ENCODE peak calls at places on chromosomes 4 and X, in eight cellular contexts. E, J, A, N, L, X, Q and O are unnamed samples.

GRCh38 chr4:87511500-87511899 is 17.7 kb downstream of the SPARCL1 start:
- DNase-seq in N (no peak), X (no peak), L (no peak), Q (no peak), A (no peak), J (no peak), E (no peak), O (no peak)

GRCh38 chr4:20395160-20395773 is 143.6 kb downstream of the SLIT2 start:
- DNase-seq in N (no peak), J (no peak), L (no peak), Q (no peak), E (peak; percentile 36), X (peak; percentile 15), A (no peak), O (no peak)

GRCh38 chr4:17597517-17597916 is 16.9 kb upstream of the MED28 start:
- DNase-seq in A (no peak), Q (no peak), J (no peak), N (no peak), X (peak; percentile 6), E (peak; percentile 34), L (no peak), O (no peak)

GRCh38 chr4:77650787-77651186 is 45.2 kb downstream of the CXCL13 start:
- DNase-seq in N (no peak), E (no peak), J (no peak), Q (no peak), A (no peak), L (no peak), X (no peak), O (no peak)

GRCh38 chrX:16239211-16239610 is 71.9 kb downstream of the MAGEB17 start:
- DNase-seq in Q (no peak), E (peak; percentile 29), N (no peak), A (no peak), J (no peak), L (no peak), X (peak; percentile 88), O (no peak)

GRCh38 chr4:48127231-48127881 is 6.7 kb downstream of the TXK start:
- DNase-seq in A (no peak), L (no peak), E (no peak), X (no peak), N (no peak), Q (no peak), J (no peak), O (no peak)

GRCh38 chrX:100647739-100648138 is 3.7 kb downstream of the SRPX2 start:
- DNase-seq in A (no peak), Q (no peak), N (no peak), E (no peak), X (no peak), L (no peak), J (no peak), O (no peak)

GRCh38 chr4:109977854-109978501 is 65.3 kb downstream of the EGF start:
- DNase-seq in L (no peak), N (no peak), A (no peak), Q (no peak), X (peak; percentile 60), J (no peak), E (peak; percentile 46), O (no peak)

GRCh38 chrX:153926863-153927685 is 1.0 kb upstream of the ARHGAP4 start:
- DNase-seq in E (peak; percentile 45), L (peak; percentile 80), Q (peak; percentile 96), J (no peak), X (peak; percentile 10), A (peak; percentile 64), N (peak; percentile 31), O (no peak)

GRCh38 chr4:139704915-139705485 is 39.4 kb downstream of the MGST2 start:
- DNase-seq in Q (no peak), X (peak; percentile 42), E (peak; percentile 41), L (no peak), N (no peak), A (no peak), J (no peak), O (no peak)

GRCh38 chrX:152573866-152574265 is 63.8 kb upstream of the GABRQ start:
- DNase-seq in N (no peak), J (no peak), L (no peak), A (no peak), X (no peak), E (no peak), Q (no peak), O (no peak)

GRCh38 chr4:7769308-7769841 is 170.3 kb downstream of the AFAP1 start:
- DNase-seq in E (no peak), N (no peak), Q (no peak), L (no peak), J (no peak), X (no peak), A (peak; percentile 5), O (no peak)

GRCh38 chr4:150896513-150896912 is 118.6 kb downstream of the LRBA start:
- DNase-seq in A (no peak), J (no peak), N (no peak), E (no peak), L (no peak), Q (no peak), X (no peak), O (no peak)

GRCh38 chr4:182688081-182688480 is 229.1 kb downstream of the DCTD start:
- DNase-seq in Q (no peak), A (no peak), E (no peak), J (no peak), N (no peak), X (no peak), L (no peak), O (no peak)

GRCh38 chr4:143617994-143618679 is 82.3 kb downstream of the FREM3 start:
- DNase-seq in N (no peak), E (no peak), L (no peak), Q (no peak), A (no peak), J (peak; percentile 47), X (no peak), O (no peak)

GRCh38 chrX:143768976-143769375 is 48.4 kb upstream of the SPANXN2 start:
- DNase-seq in X (no peak), A (no peak), Q (no peak), J (no peak), E (no peak), L (no peak), N (no peak), O (no peak)

GRCh38 chr4:123315617-123316016 is 81.0 kb upstream of the SPRY1 start:
- DNase-seq in J (no peak), X (no peak), Q (no peak), A (no peak), E (no peak), N (no peak), L (no peak), O (no peak)

GRCh38 chr4:8871417-8872401 is at the start of gene HMX1:
- DNase-seq in N (no peak), E (peak; percentile 37), Q (no peak), A (no peak), L (no peak), X (no peak), J (no peak), O (no peak)

GRCh38 chr4:165872443-165873297 is at the start of gene TLL1:
- DNase-seq in Q (no peak), X (no peak), E (no peak), J (no peak), A (peak; percentile 28), N (no peak), L (no peak), O (no peak)

GRCh38 chr4:101355767-101356702 is 8.7 kb upstream of the PPP3CA start:
- DNase-seq in N (no peak), Q (no peak), E (peak; percentile 81), L (no peak), A (no peak), X (peak; percentile 92), J (no peak), O (no peak)

GRCh38 chr4:124433500-124433899 is 279.0 kb downstream of the ANKRD50 start:
- DNase-seq in N (no peak), J (no peak), E (peak; percentile 57), A (no peak), X (no peak), Q (no peak), L (no peak), O (no peak)

GRCh38 chr4:156779774-156780173 is 191.8 kb downstream of the PDGFC start:
- DNase-seq in J (no peak), X (peak; percentile 95), Q (no peak), L (no peak), N (no peak), E (no peak), A (no peak), O (no peak)

GRCh38 chrX:40173662-40174593 is 76.2 kb upstream of the BCOR start:
- DNase-seq in X (no peak), A (peak; percentile 51), Q (peak; percentile 80), J (peak; percentile 37), L (peak; percentile 81), N (peak; percentile 15), E (no peak), O (peak; percentile 58)

GRCh38 chrX:115229337-115229991 is 4.4 kb downstream of the LRCH2 start:
- DNase-seq in L (no peak), A (no peak), N (no peak), X (no peak), Q (no peak), J (no peak), E (no peak), O (no peak)
- TF ChIP-seq POLR2A in L (no peak), A (no peak), N (no peak), X (no peak), Q (no peak), J (no peak), E (no peak), O (no peak)

DNA sequence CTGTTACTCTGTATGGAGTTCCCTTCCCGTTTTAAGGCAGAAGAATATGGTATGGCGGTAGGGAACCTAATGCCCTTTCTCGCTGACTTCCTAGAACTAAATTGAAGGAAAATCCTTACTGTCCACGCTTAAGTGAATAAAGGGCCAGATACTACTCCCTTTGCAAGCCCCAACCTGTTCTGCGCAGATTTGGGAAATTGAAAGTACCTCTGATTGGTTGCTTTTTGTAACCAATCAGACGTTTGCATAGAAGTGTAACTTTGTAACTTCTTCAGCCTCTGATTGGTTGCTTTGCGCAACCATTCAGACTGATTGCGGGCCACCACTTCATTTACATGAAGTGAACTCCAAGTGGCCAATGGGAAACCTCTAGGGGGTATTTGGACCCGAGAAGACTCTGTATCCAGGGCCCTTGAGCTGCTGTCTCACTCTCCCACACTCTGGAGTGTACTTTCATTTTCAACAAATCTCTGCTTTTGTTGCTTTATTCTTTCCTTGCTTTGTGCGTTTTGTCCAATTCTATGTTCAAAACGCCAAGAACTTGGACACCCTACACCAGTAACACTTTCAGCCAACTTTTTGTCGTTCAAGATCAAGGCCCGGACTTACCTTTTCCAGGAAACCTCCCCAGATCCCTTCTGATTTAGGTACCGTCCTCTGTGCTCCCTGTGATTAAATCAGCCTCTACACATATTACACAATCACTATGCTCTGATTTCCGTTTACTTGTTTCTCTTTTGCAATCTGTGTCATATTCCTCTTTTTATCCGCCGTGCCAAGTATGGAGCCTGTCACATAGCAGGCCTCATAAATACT is 1.0 kb upstream of the TMEM33 start:
- DNase-seq in N (no peak), E (peak; percentile 86), J (no peak), Q (no peak), A (no peak), X (no peak), L (no peak), O (no peak)
- H3K4me3 ChIP-seq in N (no peak overlapping the region), E (peak overlapping the region; percentile 99), J (peak overlapping the region; percentile 66), Q (peak overlapping the region; percentile 95), A (peak overlapping the region; percentile 84), X (no peak overlapping the region), L (no peak overlapping the region), O (peak overlapping the region; percentile 80)

GRCh38 chr4:38757945-38758344 is 24.8 kb downstream of the TLR10 start:
- DNase-seq in X (no peak), Q (no peak), J (no peak), E (peak; percentile 40), L (no peak), A (no peak), N (no peak), O (no peak)
- TF ChIP-seq CTCF in X (no peak), Q (peak; percentile 12), J (no peak), E (peak; percentile 32), L (no peak), A (no peak), N (peak; percentile 31), O (no peak)

GRCh38 chr4:177001271-177002175 is 208.8 kb upstream of the VEGFC start:
- DNase-seq in A (no peak), X (peak; percentile 65), J (no peak), E (peak; percentile 46), N (no peak), L (no peak), Q (no peak), O (no peak)
- TF ChIP-seq POLR2A in A (no peak), X (no peak), J (no peak), E (no peak), N (no peak), L (no peak), Q (no peak), O (no peak)